ENCODE peak calls at places on chromosomes 6 and 20, in four cellular contexts. G is CD8-positive, alpha-beta T cell; R is tibial artery; Y is Peyer's patch. L is an unnamed sample.

GRCh38 chr20:25302596-25302995 is 54.7 kb downstream of the PYGB start:
- DNase-seq in Y (no peak), G (no peak), R (no peak), L (no peak)

GRCh38 chr6:31940256-31940664 is 5.6 kb upstream of the CFB start:
- DNase-seq in G (no peak), Y (no peak), R (no peak), L (no peak)

GRCh38 chr6:32984639-32985389 is 16.4 kb downstream of the BRD2 start:
- DNase-seq in R (peak), Y (peak), G (peak), L (peak)

GRCh38 chr6:3509326-3509725 is 52.5 kb upstream of the SLC22A23 start:
- DNase-seq in G (no peak), R (no peak), Y (no peak), L (no peak)

GRCh38 chr6:33983109-33983475 is 162.8 kb downstream of the GRM4 start:
- DNase-seq in Y (peak), R (peak), G (no peak), L (no peak)

GRCh38 chr6:132490024-132490423 is 22.9 kb downstream of the STX7 start:
- DNase-seq in G (no peak), Y (no peak), R (peak), L (no peak)

GRCh38 chr6:145544031-145544430 is 191.3 kb downstream of the EPM2A start:
- DNase-seq in Y (no peak), R (no peak), G (no peak), L (no peak)

GRCh38 chr20:14374191-14374590 is 36.8 kb upstream of the FLRT3 start:
- DNase-seq in G (no peak), R (no peak), Y (no peak), L (no peak)

GRCh38 chr6:30678964-30679726 is 6.3 kb upstream of the DHX16 start:
- DNase-seq in Y (peak), R (peak), G (peak), L (peak)

GRCh38 chr20:50175938-50176933 is 14.4 kb upstream of the CEBPB start:
- DNase-seq in R (no peak), G (no peak), Y (no peak), L (no peak)

GRCh38 chr6:21437583-21437982 is 156.0 kb upstream of the SOX4 start:
- DNase-seq in R (no peak), Y (no peak), G (no peak), L (no peak)

GRCh38 chr6:42436825-42437224 is 14.9 kb downstream of the TRERF1 start:
- DNase-seq in Y (no peak), G (no peak), R (no peak), L (no peak)

GRCh38 chr6:108009894-108010293 is 51.9 kb upstream of the SEC63 start:
- DNase-seq in R (no peak), G (no peak), Y (no peak), L (no peak)

GRCh38 chr6:168643401-168643800 is 202.4 kb downstream of the SMOC2 start:
- DNase-seq in G (no peak), Y (no peak), R (no peak), L (no peak)

GRCh38 chr6:25089442-25089841 is 153.7 kb upstream of the RIPOR2 start:
- DNase-seq in R (no peak), Y (no peak), G (no peak), L (no peak)

GRCh38 chr6:130643361-130643760 is 183.8 kb upstream of the SMLR1 start:
- DNase-seq in G (no peak), R (no peak), Y (no peak), L (no peak)

GRCh38 chr6:41966214-41966920 is 24.8 kb upstream of the CCND3 start:
- DNase-seq in R (no peak), G (no peak), Y (no peak), L (no peak)

GRCh38 chr6:106858653-106859092 is 115.9 kb downstream of the CD24 start:
- DNase-seq in Y (peak), G (no peak), R (no peak), L (no peak)

GRCh38 chr6:90175627-90176538 is 120.8 kb downstream of the BACH2 start:
- DNase-seq in G (no peak), R (no peak), Y (peak), L (no peak)

GRCh38 chr6:74651948-74652347 is 553.9 kb downstream of the COL12A1 start:
- DNase-seq in G (no peak), R (no peak), Y (no peak), L (no peak)

GRCh38 chr6:28141500-28142329 is at the start of gene ZKSCAN8:
- DNase-seq in R (peak), Y (peak), G (peak), L (peak)

GRCh38 chr6:160952633-160953281 is 38.8 kb upstream of the MAP3K4 start:
- DNase-seq in G (no peak), R (no peak), Y (no peak), L (no peak)

GRCh38 chr6:105596284-105596755 is 193.4 kb upstream of the PREP start:
- DNase-seq in R (no peak), Y (no peak), G (no peak), L (no peak)

DNA sequence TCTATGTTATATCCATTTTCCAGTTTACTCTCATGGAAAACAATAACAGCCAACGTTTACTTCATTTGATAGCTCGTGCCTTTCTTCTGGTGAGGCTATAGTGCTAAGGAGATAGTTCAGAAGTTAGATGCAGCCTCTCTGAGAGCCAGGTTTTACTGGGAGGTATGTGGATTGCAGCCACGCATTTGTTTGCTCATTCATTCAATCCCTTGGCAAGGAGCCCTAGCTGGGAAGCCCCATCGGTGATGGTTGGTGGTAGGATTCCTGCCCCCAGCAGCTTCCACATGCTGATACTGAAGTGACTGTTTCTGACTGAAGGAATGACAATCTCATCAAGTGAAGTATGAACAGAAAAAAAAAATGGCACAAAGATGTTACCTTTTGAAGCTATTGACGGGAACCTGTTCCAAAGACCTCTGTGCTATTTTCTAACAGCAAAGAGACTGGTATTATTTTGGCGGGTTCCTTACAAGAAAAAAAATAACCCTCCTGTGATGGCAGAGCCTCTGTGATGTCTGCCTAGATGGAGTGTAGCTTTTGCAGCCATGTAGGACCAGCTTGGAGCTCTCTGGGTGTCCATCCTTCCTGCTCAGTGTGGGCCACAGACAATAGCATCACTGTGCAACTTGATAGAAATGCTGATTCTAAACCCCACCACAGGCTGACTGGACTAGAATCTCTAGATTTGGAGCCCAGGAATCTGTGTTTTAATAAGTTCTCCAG is 30.6 kb downstream of the SNAP25 start:
- DNase-seq in G (no peak), R (no peak), Y (no peak), L (no peak)
- H3K27ac ChIP-seq in G (no peak), R (no peak), Y (no peak), L (no peak)

DNA sequence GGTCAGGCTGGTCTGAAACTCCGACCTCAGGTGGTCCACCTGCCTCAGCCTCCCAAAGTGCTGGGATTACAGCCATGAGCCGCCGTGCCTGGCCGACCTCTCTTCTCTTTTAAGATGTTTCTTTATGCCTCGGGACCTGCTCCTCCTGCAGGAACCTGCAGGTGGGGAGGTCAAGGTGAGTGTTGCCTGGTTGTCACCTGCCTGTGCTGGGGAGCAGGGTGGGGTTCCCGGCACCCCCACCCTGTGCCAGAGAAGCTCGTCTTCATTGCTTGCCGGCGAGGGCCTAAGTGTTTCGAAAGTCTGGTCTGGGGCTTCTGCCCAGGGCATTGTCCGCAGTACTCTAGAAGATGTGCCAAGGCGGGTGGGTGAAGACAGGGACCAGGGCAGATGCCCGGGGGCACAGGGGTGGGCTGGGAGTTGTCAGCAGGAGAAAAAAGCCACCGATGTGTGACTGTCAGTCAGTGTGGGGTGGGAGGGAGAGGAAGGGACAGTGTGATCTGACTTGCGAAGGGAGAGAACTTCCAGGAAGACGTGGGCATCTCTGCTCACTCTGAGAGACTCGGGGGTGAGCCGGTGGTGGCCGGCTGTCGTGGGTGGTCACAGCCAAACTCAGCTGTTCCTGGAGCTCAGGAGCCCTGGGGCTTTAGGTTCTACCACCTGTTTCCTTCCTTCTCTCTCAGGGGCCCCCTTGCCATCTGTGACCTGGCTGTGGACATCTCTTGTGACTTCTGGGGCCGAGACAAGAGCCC is 36.1 kb downstream of the SYNJ2 start:
- DNase-seq in Y (no peak), G (no peak), R (peak), L (no peak)
- H3K27ac ChIP-seq in Y (peak), G (no peak), R (peak), L (no peak)

GRCh38 chr20:47847882-47848485 is 62.7 kb upstream of the SULF2 start:
- DNase-seq in Y (no peak), G (no peak), R (no peak), L (no peak)
- H3K27ac ChIP-seq in Y (no peak), G (no peak), R (no peak), L (no peak)

GRCh38 chr6:35769211-35769610 is 7.2 kb upstream of the CLPSL2 start:
- DNase-seq in G (no peak), Y (no peak), R (no peak), L (no peak)

GRCh38 chr6:35759401-35759800 is 17.0 kb upstream of the CLPSL2 start:
- DNase-seq in R (no peak), Y (no peak), G (no peak), L (no peak)

GRCh38 chr6:35765739-35766138 is 10.7 kb upstream of the CLPSL2 start:
- DNase-seq in Y (no peak), R (no peak), G (no peak), L (no peak)

GRCh38 chr6:35764238-35764896 is 12.0 kb upstream of the CLPSL2 start:
- DNase-seq in Y (no peak), R (no peak), G (no peak), L (no peak)
- H3K27ac ChIP-seq in Y (no peak), R (no peak), G (no peak), L (no peak)

DNA sequence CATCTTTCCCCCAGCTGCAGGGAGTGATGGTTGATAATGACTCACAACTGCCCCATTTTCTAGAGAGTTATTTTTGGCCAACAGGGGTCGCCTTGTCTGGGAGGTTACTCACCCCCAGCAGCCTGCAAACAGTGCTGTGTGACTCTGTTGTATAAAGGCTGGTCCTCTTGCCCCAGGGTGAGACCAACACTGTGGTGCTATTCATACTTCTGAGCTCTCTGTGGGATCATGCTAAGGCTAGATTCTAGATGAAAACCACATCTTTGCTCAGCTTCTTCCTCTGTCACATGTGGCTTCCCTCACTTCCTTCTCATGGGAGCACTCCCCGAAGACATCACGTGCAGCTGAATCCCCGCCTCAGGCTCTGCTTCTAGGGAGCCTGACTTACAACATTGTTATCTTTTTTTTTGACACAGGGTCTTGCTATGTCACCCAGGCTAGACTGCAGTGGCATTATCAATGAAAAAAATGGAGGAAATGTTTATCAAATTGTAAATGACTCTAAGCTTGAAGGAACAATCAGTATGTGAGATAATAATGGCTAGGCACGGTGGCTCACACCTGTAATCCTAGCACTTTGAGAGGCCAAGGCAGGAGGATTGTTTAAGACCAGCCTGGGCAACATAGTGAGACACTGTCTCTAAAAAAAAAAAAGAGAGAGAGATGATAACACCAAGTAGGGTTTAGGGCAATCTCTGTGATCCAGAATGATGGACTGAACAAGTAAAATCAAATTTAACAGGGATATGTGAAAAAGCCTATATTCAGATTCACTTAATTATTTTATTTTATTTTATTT is 55.7 kb upstream of the SLC23A2 start:
- DNase-seq in G (peak), Y (peak), R (peak), L (peak)
- H3K27ac ChIP-seq in G (no peak), Y (peak), R (no peak), L (no peak)

GRCh38 chr20:23710771-23711170 is 21.9 kb upstream of the CST4 start:
- DNase-seq in R (no peak), G (no peak), Y (no peak), L (no peak)

GRCh38 chr20:23702021-23702420 is 13.2 kb upstream of the CST4 start:
- DNase-seq in G (no peak), R (no peak), Y (no peak), L (no peak)

GRCh38 chr20:23700931-23701330 is 12.1 kb upstream of the CST4 start:
- DNase-seq in Y (no peak), G (no peak), R (no peak), L (no peak)

DNA sequence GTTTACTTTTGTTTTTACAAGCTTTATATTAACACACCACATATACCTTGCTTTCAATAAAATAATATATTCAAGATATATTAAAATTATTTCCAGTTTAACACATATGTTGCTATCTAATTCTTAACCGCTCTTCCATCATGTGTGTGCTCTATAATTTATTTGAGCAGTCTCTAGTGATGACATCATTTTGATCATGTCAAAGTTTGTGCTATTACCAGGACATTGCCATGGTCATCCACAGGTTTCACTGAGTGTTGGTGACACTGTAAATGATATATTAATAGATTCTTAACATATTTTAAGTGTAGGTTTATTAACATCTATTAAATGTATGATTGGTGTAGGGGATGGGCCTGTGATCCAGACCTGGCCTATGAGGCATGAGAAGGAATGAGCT is 17.1 kb upstream of the CST4 start:
- DNase-seq in Y (no peak), G (no peak), R (no peak), L (no peak)
- H3K27ac ChIP-seq in Y (no peak), G (no peak), R (no peak), L (no peak)

DNA sequence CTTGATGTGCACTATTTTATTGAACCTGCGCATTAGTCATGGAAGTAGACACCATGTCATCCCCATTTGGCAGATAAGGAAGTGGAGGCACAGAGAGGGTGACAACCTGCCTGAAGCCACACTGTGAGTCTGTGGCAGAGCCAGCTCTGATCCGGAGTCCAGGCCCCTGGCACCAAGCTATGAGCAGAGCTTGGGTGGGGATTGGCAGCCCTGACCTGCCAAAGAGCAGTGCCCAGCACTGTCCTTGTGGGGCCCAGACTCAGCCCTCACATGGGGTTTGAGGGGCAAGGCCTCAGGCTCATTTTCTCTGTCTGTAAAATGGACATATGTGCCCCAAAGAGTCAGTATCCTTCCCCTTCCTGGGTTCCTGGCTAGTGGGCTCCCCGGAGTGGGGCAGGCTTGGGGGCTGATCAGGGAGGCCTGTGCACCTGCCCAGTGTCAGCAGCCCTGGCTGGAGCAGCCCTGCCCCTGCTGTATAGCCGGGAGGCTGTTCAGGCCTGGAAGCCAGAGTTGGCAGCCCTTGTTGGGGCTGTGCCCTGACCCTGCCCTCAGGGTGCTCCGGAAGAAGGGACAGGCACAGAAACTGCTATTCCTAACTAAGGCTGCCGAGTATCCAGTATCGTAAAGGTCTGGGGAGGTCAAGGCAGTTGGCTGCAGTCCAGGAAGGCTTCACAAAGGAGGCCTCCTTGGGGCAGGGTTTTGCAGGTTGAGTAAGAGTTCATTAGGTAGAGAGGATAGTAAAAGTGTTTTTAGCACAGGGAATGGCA is 38.7 kb downstream of the TGM2 start:
- DNase-seq in G (no peak), Y (peak), R (peak), L (no peak)
- H3K27ac ChIP-seq in G (no peak), Y (peak), R (peak), L (no peak)